ENCODE peak calls at places on chromosome 14, in six cellular contexts. M is mucosa of descending colon; I is HepG2; U is activated CD8-positive, alpha-beta T cell treated with anti-CD3 and anti-CD28 coated beads for 36 hours; S is Right ventricle myocardium superior; R is right cardiac atrium. X is an unnamed sample.

GRCh38 chr14:95163132-95163531 is 5.8 kb upstream of the DICER1 start:
- ATAC-seq in M (no peak), I (no peak), U (no peak), S (no peak), R (no peak), X (no peak)

GRCh38 chr14:75138492-75138891 is 11.6 kb upstream of the NEK9 start:
- ATAC-seq in M (peak), I (no peak), U (peak), S (peak), R (no peak), X (no peak)

GRCh38 chr14:60651936-60652673 is 2.8 kb upstream of the SIX1 start:
- ATAC-seq in M (no peak), I (no peak), U (no peak), S (no peak), R (no peak), X (no peak)

GRCh38 chr14:50533314-50533705 is 941 bp upstream of the MAP4K5 start:
- ATAC-seq in M (peak), I (no peak), U (no peak), S (no peak), R (no peak), X (no peak)

GRCh38 chr14:65069874-65070709 is 32.2 kb downstream of the MAX start:
- ATAC-seq in M (peak), I (no peak), U (no peak), S (peak), R (peak), X (peak)

GRCh38 chr14:24894583-24895242 is 155.2 kb downstream of the STXBP6 start:
- ATAC-seq in M (no peak), I (no peak), U (no peak), S (peak), R (peak), X (no peak)

GRCh38 chr14:53450871-53451270 is 297.7 kb upstream of the DDHD1 start:
- ATAC-seq in M (peak), I (peak), U (no peak), S (no peak), R (no peak), X (peak)

GRCh38 chr14:23555533-23555881 is 564 bp upstream of the THTPA start:
- ATAC-seq in M (no peak), I (no peak), U (no peak), S (no peak), R (no peak), X (no peak)

GRCh38 chr14:99241314-99242035 is 30.5 kb downstream of the BCL11B start:
- ATAC-seq in M (no peak), I (no peak), U (peak), S (no peak), R (no peak), X (no peak)

GRCh38 chr14:99478133-99478532 is 2.5 kb downstream of the SETD3 start:
- ATAC-seq in M (no peak), I (no peak), U (no peak), S (no peak), R (no peak), X (no peak)

GRCh38 chr14:100654025-100654813 is 67.0 kb upstream of the BEGAIN start:
- ATAC-seq in M (peak), I (peak), U (no peak), S (no peak), R (no peak), X (no peak)

GRCh38 chr14:60242420-60242819 is 6.6 kb upstream of the PPM1A start:
- ATAC-seq in M (no peak), I (no peak), U (peak), S (no peak), R (no peak), X (peak)

GRCh38 chr14:32432813-32433538 is 103.9 kb downstream of the AKAP6 start:
- ATAC-seq in M (no peak), I (no peak), U (no peak), S (peak), R (peak), X (no peak)

GRCh38 chr14:99242816-99243795 is 28.9 kb downstream of the BCL11B start:
- ATAC-seq in M (peak), I (no peak), U (peak), S (no peak), R (no peak), X (no peak)

GRCh38 chr14:76957224-76957881 is 71.2 kb downstream of the IRF2BPL start:
- ATAC-seq in M (no peak), I (no peak), U (no peak), S (no peak), R (no peak), X (no peak)

GRCh38 chr14:92945544-92945943 is 22.6 kb downstream of the CHGA start:
- ATAC-seq in M (no peak), I (no peak), U (no peak), S (no peak), R (no peak), X (no peak)

GRCh38 chr14:32908487-32909084 is 30.1 kb upstream of the NPAS3 start:
- ATAC-seq in M (no peak), I (no peak), U (no peak), S (no peak), R (no peak), X (no peak)

GRCh38 chr14:62118461-62118860 is 356.2 kb downstream of the SNAPC1 start:
- ATAC-seq in M (no peak), I (no peak), U (no peak), S (no peak), R (no peak), X (no peak)

GRCh38 chr14:80942158-80942738 is 710 bp upstream of the CEP128 start:
- ATAC-seq in M (no peak), I (peak), U (peak), S (peak), R (no peak), X (peak)

X was measured in esophagus mucosa.